ENCODE peak calls at places on chromosomes 7 and 10, in eight cellular contexts. X is HepG2, Q is cardiac muscle cell, A is HL-60, Y is progenitor cell of endocrine pancreas, P is esophagus muscularis mucosa, H is dorsolateral prefrontal cortex, V is GM13977. G is an unnamed sample.

GRCh38 chr10:102776779-102777417 is 33.1 kb downstream of the WBP1L start:
- DNase-seq in X (peak), Q (peak), A (no peak), Y (no peak), P (peak), H (peak), V (no peak), G (peak)

GRCh38 chr10:42544945-42545344 is 93.4 kb downstream of the ZNF33B start:
- DNase-seq in X (no peak), Q (no peak), A (no peak), Y (no peak), P (no peak), H (no peak), V (no peak), G (no peak)

GRCh38 chr7:87874066-87874465 is 2.1 kb downstream of the SLC25A40 start:
- DNase-seq in X (no peak), Q (no peak), A (peak), Y (no peak), P (no peak), H (no peak), V (peak), G (no peak)

GRCh38 chr7:116951366-116952292 is 1.7 kb upstream of the ST7 start:
- DNase-seq in X (peak), Q (no peak), A (no peak), Y (no peak), P (no peak), H (no peak), V (no peak), G (no peak)

GRCh38 chr7:16422917-16423316 is 1.6 kb upstream of the CRPPA start:
- DNase-seq in X (no peak), Q (no peak), A (no peak), Y (no peak), P (no peak), H (no peak), V (no peak), G (no peak)

GRCh38 chr10:97381626-97382025 is 19.5 kb downstream of the RRP12 start:
- DNase-seq in X (no peak), Q (no peak), A (no peak), Y (no peak), P (no peak), H (no peak), V (no peak), G (no peak)

GRCh38 chr10:114291076-114291475 is 52.0 kb downstream of the VWA2 start:
- DNase-seq in X (no peak), Q (no peak), A (no peak), Y (no peak), P (no peak), H (no peak), V (no peak), G (no peak)

GRCh38 chr10:6162589-6163356 is 40.0 kb upstream of the PFKFB3 start:
- DNase-seq in X (no peak), Q (peak), A (no peak), Y (no peak), P (no peak), H (no peak), V (no peak), G (no peak)

GRCh38 chr7:34128762-34129161 is 223.4 kb downstream of the BMPER start:
- DNase-seq in X (no peak), Q (peak), A (no peak), Y (no peak), P (no peak), H (no peak), V (no peak), G (no peak)

GRCh38 chr10:128150045-128150493 is 23.8 kb upstream of the MKI67 start:
- DNase-seq in X (no peak), Q (peak), A (peak), Y (peak), P (no peak), H (peak), V (peak), G (peak)

GRCh38 chr7:34067406-34067805 is 162.1 kb downstream of the BMPER start:
- DNase-seq in X (no peak), Q (no peak), A (no peak), Y (no peak), P (no peak), H (no peak), V (no peak), G (no peak)

GRCh38 chr10:47176903-47177860 is 122.8 kb upstream of the GDF10 start:
- DNase-seq in X (no peak), Q (no peak), A (no peak), Y (no peak), P (peak), H (no peak), V (no peak), G (no peak)

GRCh38 chr10:19920075-19920726 is 104.0 kb downstream of the PLXDC2 start:
- DNase-seq in X (no peak), Q (no peak), A (no peak), Y (no peak), P (no peak), H (no peak), V (no peak), G (no peak)

GRCh38 chr7:139915864-139916716 is 87.0 kb downstream of the TBXAS1 start:
- DNase-seq in X (no peak), Q (peak), A (peak), Y (no peak), P (no peak), H (no peak), V (peak), G (peak)

GRCh38 chr10:61896854-61897661 is 4.4 kb upstream of the ARID5B start:
- DNase-seq in X (peak), Q (peak), A (peak), Y (peak), P (no peak), H (no peak), V (peak), G (no peak)

GRCh38 chr10:67386260-67386659 is 309.7 kb downstream of the CTNNA3 start:
- DNase-seq in X (no peak), Q (no peak), A (no peak), Y (no peak), P (no peak), H (no peak), V (no peak), G (no peak)

GRCh38 chr10:67385566-67385965 is 310.4 kb downstream of the CTNNA3 start:
- DNase-seq in X (no peak), Q (no peak), A (no peak), Y (no peak), P (no peak), H (no peak), V (no peak), G (no peak)

DNA sequence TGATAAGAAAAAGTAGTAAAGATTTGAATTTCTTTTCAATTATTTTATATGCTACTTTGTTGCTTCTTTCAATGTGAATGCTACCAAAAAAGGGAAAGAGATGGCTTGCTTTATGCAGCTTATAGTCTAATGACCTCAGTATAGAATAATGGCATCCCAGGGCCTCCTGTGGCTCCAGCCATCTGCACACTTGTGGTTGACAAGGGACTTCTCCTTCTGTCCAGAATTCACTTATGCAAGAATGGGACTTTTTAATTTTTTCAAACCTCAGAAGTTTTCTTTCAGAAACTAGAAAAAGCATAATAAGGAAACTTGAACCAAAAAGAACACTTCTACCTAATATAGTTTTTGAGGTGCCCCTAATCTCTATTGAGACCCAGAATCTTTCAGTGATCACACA is 310.9 kb downstream of the CTNNA3 start:
- DNase-seq in X (no peak), Q (no peak), A (peak), Y (no peak), P (no peak), H (no peak), V (no peak), G (no peak)
- TF ChIP-seq CTCF in X (no peak), Q (no peak), A (no peak), Y (no peak), P (no peak), H (no peak), V (no peak), G (no peak)

GRCh38 chr7:44072364-44073231 is 7.2 kb upstream of the PGAM2 start:
- DNase-seq in X (peak), Q (peak), A (no peak), Y (no peak), P (peak), H (peak), V (peak), G (peak)
- TF ChIP-seq CTCF in X (peak), Q (peak), A (peak), Y (peak), P (peak), H (peak), V (peak), G (peak)

GRCh38 chr7:132321387-132321786 is 254.9 kb downstream of the PLXNA4 start:
- DNase-seq in X (no peak), Q (peak), A (no peak), Y (no peak), P (no peak), H (no peak), V (no peak), G (no peak)
- TF ChIP-seq CTCF in X (no peak), Q (no peak), A (no peak), Y (peak), P (no peak), H (no peak), V (no peak), G (peak)

DNA sequence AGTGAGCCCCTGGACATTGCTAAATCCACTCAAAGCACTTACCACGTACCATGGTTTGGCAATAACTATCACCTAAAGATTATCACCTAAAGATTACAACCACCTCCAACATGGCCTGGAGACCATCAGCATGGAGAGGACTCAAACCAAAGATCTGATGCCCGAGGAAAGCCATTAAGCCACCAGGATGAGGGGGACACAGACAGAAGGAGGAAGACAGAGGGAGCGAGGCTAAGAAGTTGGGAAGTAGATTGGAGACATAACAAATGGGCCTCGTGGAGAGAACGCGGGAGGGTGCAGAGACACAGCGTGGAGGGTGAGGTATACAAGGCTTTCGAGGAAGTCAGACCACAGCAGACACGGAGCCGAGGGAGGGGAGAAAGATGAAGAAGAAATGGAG is 700.2 kb downstream of the PARD3 start:
- DNase-seq in X (no peak), Q (no peak), A (no peak), Y (no peak), P (peak), H (no peak), V (no peak), G (peak)
- TF ChIP-seq CTCF in X (no peak), Q (no peak), A (no peak), Y (no peak), P (no peak), H (no peak), V (no peak), G (no peak)

DNA sequence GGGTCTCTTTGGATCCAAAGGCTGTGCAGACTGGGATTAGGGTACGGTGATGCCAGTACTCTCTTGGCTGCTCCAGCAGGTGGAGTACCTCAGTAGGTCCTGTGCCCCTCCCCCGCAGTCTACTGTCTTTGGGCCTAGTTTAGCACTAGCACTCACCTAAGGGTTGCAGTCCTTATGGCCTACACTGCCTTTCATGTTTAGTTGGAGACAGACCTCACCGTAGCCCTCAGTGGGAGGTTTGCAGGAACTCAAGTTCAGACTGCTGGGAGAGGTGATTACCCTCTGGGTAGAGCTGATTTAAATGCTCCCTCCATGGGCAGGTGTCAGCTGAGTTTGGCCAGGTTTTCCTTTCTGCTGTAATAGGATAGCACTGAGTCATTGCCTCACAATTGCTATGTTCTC is 210.8 kb upstream of the TMEM196 start:
- DNase-seq in X (no peak), Q (no peak), A (no peak), Y (no peak), P (no peak), H (no peak), V (no peak), G (no peak)
- TF ChIP-seq CTCF in X (no peak), Q (no peak), A (no peak), Y (no peak), P (no peak), H (no peak), V (peak), G (no peak)

GRCh38 chr10:96043157-96043894 is at the start of gene CCNJ:
- DNase-seq in X (peak), Q (peak), A (no peak), Y (peak), P (peak), H (peak), V (peak), G (peak)
- TF ChIP-seq CTCF in X (peak), Q (no peak), A (no peak), Y (peak), P (no peak), H (peak), V (peak), G (peak)